ENCODE peak calls at places on chromosomes 3 and 15, in four cellular contexts. Z is T-helper 2 cell, M is hypothalamus, C is H1. N is an unnamed sample.

GRCh38 chr3:140954576-140954975 is 12.9 kb downstream of the SLC25A36 start:
- DNase-seq in Z (no peak), M (no peak), C (no peak), N (no peak)

GRCh38 chr3:128322030-128323022 is 144.4 kb downstream of the DNAJB8 start:
- DNase-seq in Z (peak; percentile 8), M (no peak), C (peak; percentile 85), N (peak; percentile 42)

GRCh38 chr3:111915905-111916304 is 56.8 kb downstream of the PHLDB2 start:
- DNase-seq in Z (no peak), M (no peak), C (no peak), N (no peak)

GRCh38 chr3:100157617-100158016 is 43.3 kb upstream of the FILIP1L start:
- DNase-seq in Z (no peak), M (no peak), C (no peak), N (no peak)

GRCh38 chr3:123336441-123336851 is 112.4 kb downstream of the ADCY5 start:
- DNase-seq in Z (no peak), M (no peak), C (no peak), N (no peak)

GRCh38 chr3:15982667-15983145 is 184.9 kb upstream of the ANKRD28 start:
- DNase-seq in Z (no peak), M (peak; percentile 15), C (no peak), N (no peak)

GRCh38 chr15:59587085-59587826 is 24.3 kb upstream of the GCNT3 start:
- DNase-seq in Z (no peak), M (no peak), C (no peak), N (no peak)

GRCh38 chr3:183551930-183552329 is 3.6 kb downstream of the KLHL6 start:
- DNase-seq in Z (peak; percentile 26), M (no peak), C (no peak), N (no peak)

GRCh38 chr3:39273119-39273518 is 6.7 kb downstream of the CX3CR1 start:
- DNase-seq in Z (no peak), M (no peak), C (no peak), N (no peak)

GRCh38 chr3:114649331-114649730 is 355.5 kb downstream of the TIGIT start:
- DNase-seq in Z (no peak), M (no peak), C (no peak), N (no peak)

GRCh38 chr3:53588122-53588521 is 93.7 kb downstream of the CACNA1D start:
- DNase-seq in Z (no peak), M (no peak), C (peak; percentile 28), N (no peak)

GRCh38 chr3:14806641-14807263 is 12.0 kb upstream of the FGD5 start:
- DNase-seq in Z (no peak), M (no peak), C (no peak), N (no peak)

GRCh38 chr3:71153753-71154152 is 429.8 kb downstream of the FOXP1 start:
- DNase-seq in Z (no peak), M (no peak), C (no peak), N (no peak)

GRCh38 chr15:70569139-70569717 is 194.1 kb downstream of the UACA start:
- DNase-seq in Z (no peak), M (no peak), C (no peak), N (no peak)

GRCh38 chr3:50603261-50604109 is 8.1 kb downstream of the CISH start:
- DNase-seq in Z (no peak), M (no peak), C (no peak), N (no peak)

GRCh38 chr15:40092416-40093223 is 16.1 kb downstream of the BMF start:
- DNase-seq in Z (no peak), M (no peak), C (no peak), N (no peak)

GRCh38 chr3:13515786-13516783 is 32.8 kb upstream of the FBLN2 start:
- DNase-seq in Z (no peak), M (no peak), C (no peak), N (no peak)

GRCh38 chr15:35427091-35427490 is 118.9 kb downstream of the DPH6 start:
- DNase-seq in Z (no peak), M (no peak), C (no peak), N (no peak)

GRCh38 chr3:154229217-154229590 is 95.1 kb downstream of the DHX36 start:
- DNase-seq in Z (no peak), M (no peak), C (no peak), N (no peak)

GRCh38 chr15:74525328-74525727 is 15.7 kb upstream of the ARID3B start:
- DNase-seq in Z (no peak), M (no peak), C (no peak), N (no peak)

GRCh38 chr3:38001456-38002081 is 11.0 kb downstream of the VILL start:
- DNase-seq in Z (no peak), M (no peak), C (peak; percentile 69), N (no peak)

GRCh38 chr3:48514431-48515227 is 10.7 kb upstream of the SHISA5 start:
- DNase-seq in Z (no peak), M (no peak), C (no peak), N (no peak)

GRCh38 chr15:75905231-75905630 is 1.6 kb downstream of the FBXO22 start:
- DNase-seq in Z (no peak), M (no peak), C (no peak), N (no peak)

GRCh38 chr3:78529601-78530000 is 1238.2 kb downstream of the ROBO1 start:
- DNase-seq in Z (no peak), M (no peak), C (no peak), N (no peak)

GRCh38 chr3:59313365-59313764 is 263.5 kb upstream of the CFAP20DC start:
- DNase-seq in Z (peak; percentile 14), M (no peak), C (peak; percentile 76), N (peak; percentile 56)

GRCh38 chr15:80695099-80695910 is at the start of gene ABHD17C:
- DNase-seq in Z (no peak), M (peak; percentile 27), C (peak; percentile 81), N (peak; percentile 72)

GRCh38 chr3:178255315-178255714 is 280.9 kb upstream of the KCNMB2 start:
- DNase-seq in Z (no peak), M (no peak), C (no peak), N (no peak)

GRCh38 chr15:82951472-82952155 is 906 bp downstream of the HOMER2 start:
- DNase-seq in Z (no peak), M (no peak), C (no peak), N (no peak)

GRCh38 chr15:80464952-80465645 is 60.9 kb downstream of the ARNT2 start:
- DNase-seq in Z (no peak), M (no peak), C (no peak), N (no peak)

GRCh38 chr15:31272558-31273257 is 53.9 kb upstream of the KLF13 start:
- DNase-seq in Z (no peak), M (no peak), C (peak; percentile 41), N (no peak)

GRCh38 chr15:29129221-29129620 is 140.4 kb downstream of the NSMCE3 start:
- DNase-seq in Z (no peak), M (no peak), C (no peak), N (no peak)

GRCh38 chr3:9169951-9170850 is 79.2 kb downstream of the SRGAP3 start:
- DNase-seq in Z (no peak), M (no peak), C (no peak), N (no peak)

GRCh38 chr3:11900844-11901243 is 54.2 kb upstream of the TAMM41 start:
- DNase-seq in Z (no peak), M (no peak), C (no peak), N (no peak)

GRCh38 chr3:197520311-197521276 is 35.2 kb downstream of the BDH1 start:
- DNase-seq in Z (no peak), M (no peak), C (peak; percentile 68), N (peak; percentile 94)

GRCh38 chr3:66763294-66763693 is 234.8 kb upstream of the KBTBD8 start:
- DNase-seq in Z (no peak), M (no peak), C (no peak), N (no peak)

GRCh38 chr3:190073264-190073663 is 47.4 kb downstream of the P3H2 start:
- DNase-seq in Z (no peak), M (no peak), C (no peak), N (no peak)

N was measured in BE2C.